ENCODE peak calls at places on chromosomes 11 and 22, in ten cellular contexts. One of them, this sample, is unnamed.

GRCh38 chr22:16932577-16932976 is 75.4 kb downstream of the GAB4 start:
- DNase-seq in T47D: peak; percentile 47
- DNase-seq in skeletal muscle cell: no peak
- DNase-seq in COR-L47: no peak
- DNase-seq in prostate gland: no peak
- DNase-seq in mesendoderm: no peak
- DNase-seq in stimulated activated CD4-positive, alpha-beta T cell treated with anti-CD3 and anti-CD28 coated beads, TNF-alpha, amount 100 ng/mL, for 48 hours: no peak
- DNase-seq in SW480: peak; percentile 23
- DNase-seq in activated CD8-positive, alpha-beta memory T cell treated with anti-CD3 and anti-CD28 coated beads for 24 hours: no peak
- DNase-seq in COLO829: peak; percentile 52
- DNase-seq in this sample: no peak

GRCh38 chr22:44711701-44712100 is 9.7 kb downstream of the PRR5 start:
- DNase-seq in T47D: no peak
- DNase-seq in skeletal muscle cell: no peak
- DNase-seq in COR-L47: no peak
- DNase-seq in prostate gland: no peak
- DNase-seq in mesendoderm: no peak
- DNase-seq in stimulated activated CD4-positive, alpha-beta T cell treated with anti-CD3 and anti-CD28 coated beads, TNF-alpha, amount 100 ng/mL, for 48 hours: no peak
- DNase-seq in SW480: peak; percentile 11
- DNase-seq in activated CD8-positive, alpha-beta memory T cell treated with anti-CD3 and anti-CD28 coated beads for 24 hours: no peak
- DNase-seq in COLO829: no peak
- DNase-seq in this sample: no peak

GRCh38 chr22:19524170-19525115 is at the start of gene CLDN5:
- DNase-seq in T47D: no peak
- DNase-seq in skeletal muscle cell: no peak
- DNase-seq in COR-L47: no peak
- DNase-seq in prostate gland: no peak
- DNase-seq in mesendoderm: peak; percentile 26
- DNase-seq in stimulated activated CD4-positive, alpha-beta T cell treated with anti-CD3 and anti-CD28 coated beads, TNF-alpha, amount 100 ng/mL, for 48 hours: no peak
- DNase-seq in SW480: no peak
- DNase-seq in activated CD8-positive, alpha-beta memory T cell treated with anti-CD3 and anti-CD28 coated beads for 24 hours: peak; percentile 54
- DNase-seq in COLO829: no peak
- DNase-seq in this sample: no peak

GRCh38 chr11:8872017-8872416 is 39.0 kb upstream of the AKIP1 start:
- DNase-seq in T47D: no peak
- DNase-seq in skeletal muscle cell: no peak
- DNase-seq in COR-L47: no peak
- DNase-seq in prostate gland: no peak
- DNase-seq in mesendoderm: no peak
- DNase-seq in stimulated activated CD4-positive, alpha-beta T cell treated with anti-CD3 and anti-CD28 coated beads, TNF-alpha, amount 100 ng/mL, for 48 hours: no peak
- DNase-seq in SW480: no peak
- DNase-seq in activated CD8-positive, alpha-beta memory T cell treated with anti-CD3 and anti-CD28 coated beads for 24 hours: no peak
- DNase-seq in COLO829: no peak
- DNase-seq in this sample: no peak

GRCh38 chr11:110479445-110480101 is 49.8 kb downstream of the FDX1 start:
- DNase-seq in T47D: peak; percentile 22
- DNase-seq in skeletal muscle cell: no peak
- DNase-seq in COR-L47: peak; percentile 83
- DNase-seq in prostate gland: no peak
- DNase-seq in mesendoderm: no peak
- DNase-seq in stimulated activated CD4-positive, alpha-beta T cell treated with anti-CD3 and anti-CD28 coated beads, TNF-alpha, amount 100 ng/mL, for 48 hours: no peak
- DNase-seq in SW480: peak; percentile 5
- DNase-seq in activated CD8-positive, alpha-beta memory T cell treated with anti-CD3 and anti-CD28 coated beads for 24 hours: no peak
- DNase-seq in COLO829: peak; percentile 61
- DNase-seq in this sample: no peak

GRCh38 chr11:29962243-29962642 is 54.6 kb downstream of the KCNA4 start:
- DNase-seq in T47D: no peak
- DNase-seq in skeletal muscle cell: no peak
- DNase-seq in COR-L47: no peak
- DNase-seq in prostate gland: no peak
- DNase-seq in mesendoderm: peak; percentile 75
- DNase-seq in stimulated activated CD4-positive, alpha-beta T cell treated with anti-CD3 and anti-CD28 coated beads, TNF-alpha, amount 100 ng/mL, for 48 hours: no peak
- DNase-seq in SW480: no peak
- DNase-seq in activated CD8-positive, alpha-beta memory T cell treated with anti-CD3 and anti-CD28 coated beads for 24 hours: no peak
- DNase-seq in COLO829: no peak
- DNase-seq in this sample: no peak

GRCh38 chr11:97996762-97997161 is 1024.0 kb upstream of the CNTN5 start:
- DNase-seq in T47D: no peak
- DNase-seq in skeletal muscle cell: no peak
- DNase-seq in COR-L47: no peak
- DNase-seq in prostate gland: no peak
- DNase-seq in mesendoderm: no peak
- DNase-seq in stimulated activated CD4-positive, alpha-beta T cell treated with anti-CD3 and anti-CD28 coated beads, TNF-alpha, amount 100 ng/mL, for 48 hours: no peak
- DNase-seq in SW480: no peak
- DNase-seq in activated CD8-positive, alpha-beta memory T cell treated with anti-CD3 and anti-CD28 coated beads for 24 hours: no peak
- DNase-seq in COLO829: no peak
- DNase-seq in this sample: no peak

GRCh38 chr11:117193130-117194020 is 5.8 kb upstream of the TAGLN start:
- DNase-seq in T47D: no peak
- DNase-seq in skeletal muscle cell: no peak
- DNase-seq in COR-L47: no peak
- DNase-seq in prostate gland: no peak
- DNase-seq in mesendoderm: no peak
- DNase-seq in stimulated activated CD4-positive, alpha-beta T cell treated with anti-CD3 and anti-CD28 coated beads, TNF-alpha, amount 100 ng/mL, for 48 hours: no peak
- DNase-seq in SW480: no peak
- DNase-seq in activated CD8-positive, alpha-beta memory T cell treated with anti-CD3 and anti-CD28 coated beads for 24 hours: no peak
- DNase-seq in COLO829: no peak
- DNase-seq in this sample: no peak

GRCh38 chr22:40665312-40665711 is 14.0 kb upstream of the MCHR1 start:
- DNase-seq in T47D: no peak
- DNase-seq in skeletal muscle cell: no peak
- DNase-seq in COR-L47: no peak
- DNase-seq in prostate gland: no peak
- DNase-seq in mesendoderm: no peak
- DNase-seq in stimulated activated CD4-positive, alpha-beta T cell treated with anti-CD3 and anti-CD28 coated beads, TNF-alpha, amount 100 ng/mL, for 48 hours: no peak
- DNase-seq in SW480: no peak
- DNase-seq in activated CD8-positive, alpha-beta memory T cell treated with anti-CD3 and anti-CD28 coated beads for 24 hours: no peak
- DNase-seq in COLO829: no peak
- DNase-seq in this sample: no peak

GRCh38 chr11:10818594-10818993 is 9.9 kb upstream of the EIF4G2 start:
- DNase-seq in T47D: no peak
- DNase-seq in skeletal muscle cell: peak; percentile 34
- DNase-seq in COR-L47: no peak
- DNase-seq in prostate gland: no peak
- DNase-seq in mesendoderm: no peak
- DNase-seq in stimulated activated CD4-positive, alpha-beta T cell treated with anti-CD3 and anti-CD28 coated beads, TNF-alpha, amount 100 ng/mL, for 48 hours: no peak
- DNase-seq in SW480: no peak
- DNase-seq in activated CD8-positive, alpha-beta memory T cell treated with anti-CD3 and anti-CD28 coated beads for 24 hours: no peak
- DNase-seq in COLO829: no peak
- DNase-seq in this sample: no peak

GRCh38 chr22:25334091-25334490 is 114.7 kb downstream of the CRYBB2 start:
- DNase-seq in T47D: peak; percentile 59
- DNase-seq in skeletal muscle cell: no peak
- DNase-seq in COR-L47: peak; percentile 45
- DNase-seq in prostate gland: peak; percentile 38
- DNase-seq in mesendoderm: peak; percentile 74
- DNase-seq in stimulated activated CD4-positive, alpha-beta T cell treated with anti-CD3 and anti-CD28 coated beads, TNF-alpha, amount 100 ng/mL, for 48 hours: peak; percentile 36
- DNase-seq in SW480: no peak
- DNase-seq in activated CD8-positive, alpha-beta memory T cell treated with anti-CD3 and anti-CD28 coated beads for 24 hours: peak; percentile 63
- DNase-seq in COLO829: peak; percentile 22
- DNase-seq in this sample: peak; percentile 63

GRCh38 chr22:20080776-20081654 is 974 bp downstream of the DGCR8 start:
- DNase-seq in T47D: peak; percentile 56
- DNase-seq in skeletal muscle cell: no peak
- DNase-seq in COR-L47: peak; percentile 41
- DNase-seq in prostate gland: no peak
- DNase-seq in mesendoderm: peak; percentile 82
- DNase-seq in stimulated activated CD4-positive, alpha-beta T cell treated with anti-CD3 and anti-CD28 coated beads, TNF-alpha, amount 100 ng/mL, for 48 hours: no peak
- DNase-seq in SW480: peak; percentile 10
- DNase-seq in activated CD8-positive, alpha-beta memory T cell treated with anti-CD3 and anti-CD28 coated beads for 24 hours: no peak
- DNase-seq in COLO829: peak; percentile 28
- DNase-seq in this sample: no peak

GRCh38 chr11:66328036-66328306 is 8.3 kb downstream of the RIN1 start:
- DNase-seq in T47D: no peak
- DNase-seq in skeletal muscle cell: no peak
- DNase-seq in COR-L47: no peak
- DNase-seq in prostate gland: no peak
- DNase-seq in mesendoderm: no peak
- DNase-seq in stimulated activated CD4-positive, alpha-beta T cell treated with anti-CD3 and anti-CD28 coated beads, TNF-alpha, amount 100 ng/mL, for 48 hours: no peak
- DNase-seq in SW480: peak; percentile 70
- DNase-seq in activated CD8-positive, alpha-beta memory T cell treated with anti-CD3 and anti-CD28 coated beads for 24 hours: no peak
- DNase-seq in COLO829: no peak
- DNase-seq in this sample: no peak

This sample was measured in stimulated activated effector memory CD8-positive, alpha-beta T cell treated with anti-CD3 and anti-CD28 coated beads, Interleukin-12 subunit alpha, Interleukin-12 subunit beta, amount 100 ng/mL, for 72 hours.